ENCODE peak calls at places on chromosomes 2 and 18, in ten cellular contexts. U is kidney epithelial cell, E is fibroblast of lung, Z is psoas muscle, F is upper lobe of right lung, M is left lung, D is suprapubic skin, C is BE2C, R is keratinocyte, O is mucosa of descending colon. G is an unnamed sample.

GRCh38 chr2:85413592-85414421 is 3.6 kb upstream of the CAPG start:
- DNase-seq in D (no peak), Z (no peak), F (peak; percentile 84), R (peak; percentile 41), O (peak; percentile 69), M (no peak), U (no peak), E (peak; percentile 61), C (no peak), G (no peak)

GRCh38 chr2:240868286-240869108 is at the start of gene AGXT:
- DNase-seq in C (no peak), O (peak; percentile 81), D (no peak), E (peak; percentile 41), F (no peak), Z (no peak), M (no peak), R (no peak), U (no peak), G (no peak)

GRCh38 chr2:203694186-203694585 is 12.3 kb upstream of the CD28 start:
- DNase-seq in M (no peak), F (no peak), U (no peak), D (no peak), C (no peak), O (no peak), E (no peak), Z (no peak), R (no peak), G (no peak)

GRCh38 chr2:143452817-143453462 is 323.7 kb downstream of the ARHGAP15 start:
- DNase-seq in R (no peak), O (peak; percentile 23), F (no peak), Z (no peak), C (no peak), E (no peak), D (no peak), M (no peak), U (no peak), G (no peak)

GRCh38 chr2:23237147-23237546 is 147.8 kb upstream of the KLHL29 start:
- DNase-seq in D (no peak), F (no peak), U (no peak), O (no peak), C (no peak), Z (no peak), R (no peak), E (no peak), M (no peak), G (no peak)

GRCh38 chr18:22933958-22934423 is 863 bp downstream of the RBBP8 start:
- DNase-seq in M (no peak), D (no peak), O (no peak), Z (no peak), F (no peak), U (no peak), C (no peak), E (no peak), R (no peak), G (no peak)

GRCh38 chr2:190980630-190981214 is 33.2 kb downstream of the STAT1 start:
- DNase-seq in C (no peak), M (no peak), D (no peak), R (no peak), E (no peak), O (no peak), F (no peak), U (no peak), Z (no peak), G (no peak)

GRCh38 chr18:67776929-67777328 is 260.4 kb upstream of the DSEL start:
- DNase-seq in D (no peak), R (no peak), M (no peak), C (no peak), Z (no peak), O (no peak), F (no peak), E (peak; percentile 60), U (no peak), G (no peak)

GRCh38 chr2:15749460-15750432 is 158.1 kb downstream of the DDX1 start:
- DNase-seq in E (no peak), Z (no peak), D (no peak), M (no peak), O (no peak), C (no peak), R (no peak), F (no peak), U (no peak), G (no peak)

GRCh38 chr18:64287926-64288325 is 139.0 kb upstream of the LINC00305 start:
- DNase-seq in C (no peak), R (no peak), F (no peak), E (no peak), O (no peak), Z (no peak), D (no peak), M (no peak), U (no peak), G (no peak)

GRCh38 chr18:79123948-79124347 is 54.8 kb downstream of the ATP9B start:
- DNase-seq in U (no peak), O (no peak), Z (no peak), R (no peak), F (no peak), D (no peak), E (no peak), M (no peak), C (no peak), G (no peak)

DNA sequence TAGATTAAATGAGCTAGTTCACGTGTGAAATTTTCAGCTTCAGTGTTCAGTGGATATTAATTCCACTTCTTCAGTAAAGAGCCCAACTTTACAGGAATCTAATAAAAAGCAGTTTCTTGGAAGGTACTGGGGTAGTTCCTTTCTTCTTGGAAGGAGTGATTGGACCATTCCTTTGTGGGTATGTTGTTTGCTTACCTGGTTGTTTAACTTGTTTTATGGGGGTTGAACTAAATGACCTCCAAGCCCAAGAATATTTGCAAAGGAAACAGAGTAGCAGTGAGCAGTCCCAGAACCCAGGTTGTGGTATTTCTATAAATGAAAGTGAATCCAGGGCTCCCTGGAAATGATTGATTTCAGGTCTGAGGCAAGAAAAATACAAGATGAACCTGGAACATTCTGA is 31.4 kb downstream of the KCNJ13 start:
- DNase-seq in R (no peak), O (no peak), E (no peak), D (no peak), F (no peak), U (no peak), M (no peak), C (no peak), Z (no peak), G (no peak)
- H3K36me3 ChIP-seq in R (peaks cover 12% of the 10 kb centered on the region), O (peaks cover 7% of the 10 kb centered on the region), E (no peaks in the 10 kb centered on the region), D (peaks cover 34% of the 10 kb centered on the region), F (peaks cover 29% of the 10 kb centered on the region), U (no peaks in the 10 kb centered on the region), M (no peaks in the 10 kb centered on the region), C (peaks cover 24% of the 10 kb centered on the region), Z (peaks cover 51% of the 10 kb centered on the region), G (no peaks in the 10 kb centered on the region)

GRCh38 chr2:238158018-238158806 is 558 bp upstream of the ERFE start:
- DNase-seq in R (no peak), E (no peak), Z (peak; percentile 17), O (no peak), F (peak; percentile 69), M (no peak), C (no peak), U (no peak), D (no peak), G (no peak)

GRCh38 chr2:238157506-238158017 is 1.2 kb upstream of the ERFE start:
- DNase-seq in D (no peak), C (no peak), Z (no peak), R (no peak), M (no peak), O (no peak), F (peak; percentile 53), U (no peak), E (no peak), G (no peak)

GRCh38 chr2:238159676-238160205 is 971 bp downstream of the ERFE start:
- DNase-seq in E (no peak), U (no peak), C (peak; percentile 22), Z (peak; percentile 17), R (no peak), M (no peak), O (no peak), F (peak; percentile 65), D (no peak), G (no peak)

GRCh38 chr2:238160206-238161129 is 1.7 kb downstream of the ERFE start:
- DNase-seq in D (no peak), R (no peak), Z (peak; percentile 17), O (peak; percentile 45), U (no peak), E (peak; percentile 51), F (peak; percentile 57), M (no peak), C (peak; percentile 68), G (no peak)

DNA sequence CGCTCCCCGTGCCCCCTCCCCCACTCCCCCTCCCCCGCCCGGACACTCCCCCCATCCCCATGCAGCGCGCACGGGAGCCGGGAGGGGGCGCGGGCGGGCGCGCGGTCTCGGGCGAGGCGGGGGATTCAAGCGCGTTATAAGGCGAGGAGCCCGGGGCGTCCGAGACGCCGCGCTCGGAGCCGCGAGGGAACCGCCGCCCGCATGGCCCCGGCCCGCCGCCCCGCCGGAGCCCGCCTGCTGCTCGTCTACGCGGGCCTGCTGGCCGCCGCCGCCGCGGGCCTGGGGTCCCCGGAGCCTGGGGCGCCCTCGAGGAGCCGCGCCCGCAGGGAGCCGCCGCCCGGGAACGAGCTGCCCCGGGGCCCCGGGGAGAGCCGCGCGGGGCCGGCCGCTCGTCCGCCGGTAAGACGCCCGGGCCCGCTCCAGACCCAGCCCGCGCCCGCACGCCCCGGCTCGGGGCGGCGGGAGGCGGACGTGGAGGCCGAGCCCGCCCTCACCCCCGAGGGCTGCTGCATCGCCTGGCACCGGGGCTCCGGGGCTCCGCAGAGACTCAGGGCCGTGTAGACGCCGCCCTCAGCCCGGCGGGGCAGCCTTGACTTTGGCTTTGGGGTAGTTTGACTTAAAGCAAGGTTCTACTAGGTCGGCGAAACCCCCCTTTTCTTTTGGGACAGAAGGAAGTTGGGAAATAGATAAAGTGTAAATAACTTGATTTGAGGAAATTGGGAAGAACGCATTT is at the start of gene ERFE:
- DNase-seq in D (no peak), F (peak; percentile 70), U (no peak), O (peak; percentile 38), Z (peak; percentile 43), M (no peak), E (peak; percentile 34), R (no peak), C (peak; percentile 72), G (peak; percentile 43)
- H3K4me3 ChIP-seq in D (peak within 1 kb of the TSS; percentile 44), F (peak within 1 kb of the TSS; percentile 8), U (peak within 1 kb of the TSS; percentile 55), O (no peak within 1 kb of the TSS), Z (peak within 1 kb of the TSS; percentile 49), M (no peak within 1 kb of the TSS), E (peak within 1 kb of the TSS; percentile 24), R (peak within 1 kb of the TSS; percentile 9), C (peak within 1 kb of the TSS; percentile 37), G (peak within 1 kb of the TSS; percentile 35)

GRCh38 chr18:37385846-37386435 is 179.7 kb downstream of the CELF4 start:
- DNase-seq in O (peak; percentile 25), Z (no peak), U (no peak), M (no peak), R (no peak), E (peak; percentile 58), C (no peak), F (no peak), D (no peak), G (no peak)
- TF ChIP-seq CTCF in O (peak; percentile 31), Z (peak; percentile 74), U (peak; percentile 47), M (peak; percentile 49), R (peak; percentile 21), E (peak; percentile 39), C (peak; percentile 38), F (peak; percentile 74), D (peak; percentile 12), G (peak; percentile 53)

DNA sequence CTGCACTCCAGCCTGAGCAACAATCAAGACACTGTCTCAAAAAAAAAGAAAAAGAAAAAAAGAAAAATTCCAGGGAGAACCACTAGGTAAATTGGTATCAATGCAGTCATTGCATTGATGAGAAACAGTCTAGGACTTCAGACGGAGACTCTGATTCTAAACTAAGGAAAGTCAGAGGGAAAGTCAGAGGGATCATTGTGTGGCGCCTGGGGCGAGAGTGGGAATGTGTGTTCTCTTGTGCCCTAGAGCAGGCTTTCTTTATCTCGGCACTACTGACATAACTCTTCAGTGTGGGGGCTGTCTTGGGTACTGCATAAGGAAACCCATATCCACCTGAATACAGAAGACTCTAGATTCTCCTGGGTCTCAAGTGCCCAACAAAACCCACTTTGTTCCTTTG is 24.8 kb downstream of the SERPINE2 start:
- DNase-seq in O (no peak), U (no peak), D (no peak), M (no peak), Z (no peak), E (no peak), R (no peak), C (no peak), F (no peak), G (no peak)
- H3K36me3 ChIP-seq in O (no peaks in the 10 kb centered on the region), U (no peaks in the 10 kb centered on the region), D (no peaks in the 10 kb centered on the region), M (no peaks in the 10 kb centered on the region), Z (no peaks in the 10 kb centered on the region), E (no peaks in the 10 kb centered on the region), R (peaks cover 12% of the 10 kb centered on the region), C (no peaks in the 10 kb centered on the region), F (no peaks in the 10 kb centered on the region), G (no peaks in the 10 kb centered on the region)

G was measured in GM06990.